ENCODE peak calls at places on chromosomes 16 and 17, in eight cellular contexts. C is frontal cortex, W is NCI-H510A, G is body of pancreas, P is neural crest cell, I is skeletal muscle cell, L is ureter, Z is small intestine. X is an unnamed sample.

GRCh38 chr17:75853410-75853809 is 1.7 kb downstream of the WBP2 start:
- DNase-seq in C (no peak), W (no peak), G (no peak), P (no peak), I (no peak), L (no peak), Z (no peak), X (no peak)

GRCh38 chr16:84841787-84842300 is 22.1 kb downstream of the CRISPLD2 start:
- DNase-seq in C (no peak), W (peak), G (peak), P (no peak), I (no peak), L (no peak), Z (peak), X (no peak)

GRCh38 chr17:62627219-62627903 is at the start of gene MRC2:
- DNase-seq in C (peak), W (peak), G (no peak), P (peak), I (peak), L (peak), Z (no peak), X (peak)

GRCh38 chr16:85015481-85016177 is 4.3 kb upstream of the ZDHHC7 start:
- DNase-seq in C (no peak), W (no peak), G (no peak), P (no peak), I (no peak), L (no peak), Z (no peak), X (no peak)

GRCh38 chr16:68479271-68479670 is 31.0 kb upstream of the SMPD3 start:
- DNase-seq in C (no peak), W (no peak), G (no peak), P (no peak), I (no peak), L (no peak), Z (no peak), X (no peak)

GRCh38 chr17:45451131-45451530 is 18.5 kb upstream of the ARHGAP27 start:
- DNase-seq in C (no peak), W (no peak), G (no peak), P (no peak), I (no peak), L (no peak), Z (no peak), X (no peak)

GRCh38 chr17:76394166-76394565 is 9.8 kb downstream of the SPHK1 start:
- DNase-seq in C (no peak), W (peak), G (no peak), P (no peak), I (no peak), L (no peak), Z (no peak), X (no peak)

GRCh38 chr17:2786176-2786881 is 9.9 kb upstream of the RAP1GAP2 start:
- DNase-seq in C (peak), W (peak), G (peak), P (peak), I (peak), L (peak), Z (peak), X (peak)

GRCh38 chr16:24844101-24845030 is 1.4 kb upstream of the SLC5A11 start:
- DNase-seq in C (no peak), W (no peak), G (no peak), P (no peak), I (no peak), L (peak), Z (peak), X (no peak)

GRCh38 chr16:11726008-11726407 is 16.6 kb downstream of the TXNDC11 start:
- DNase-seq in C (no peak), W (no peak), G (peak), P (no peak), I (no peak), L (no peak), Z (peak), X (no peak)

GRCh38 chr17:47949951-47950350 is 7.7 kb downstream of the PRR15L start:
- DNase-seq in C (no peak), W (no peak), G (peak), P (no peak), I (no peak), L (no peak), Z (peak), X (no peak)

GRCh38 chr16:81513204-81514040 is 68.8 kb downstream of the CMIP start:
- DNase-seq in C (peak), W (no peak), G (peak), P (no peak), I (no peak), L (no peak), Z (peak), X (no peak)

GRCh38 chr17:9271989-9272388 is 250.7 kb downstream of the NTN1 start:
- DNase-seq in C (peak), W (no peak), G (no peak), P (peak), I (no peak), L (no peak), Z (no peak), X (no peak)

GRCh38 chr16:87648236-87648635 is 45.9 kb downstream of the JPH3 start:
- DNase-seq in C (peak), W (no peak), G (no peak), P (no peak), I (no peak), L (no peak), Z (no peak), X (no peak)

GRCh38 chr17:81817758-81818147 is 13.8 kb downstream of the GCGR start:
- DNase-seq in C (no peak), W (no peak), G (no peak), P (no peak), I (no peak), L (no peak), Z (no peak), X (no peak)

GRCh38 chr16:85062728-85063336 is 35.2 kb downstream of the KIAA0513 start:
- DNase-seq in C (no peak), W (no peak), G (no peak), P (no peak), I (no peak), L (no peak), Z (no peak), X (no peak)

GRCh38 chr17:8857919-8858318 is 9.6 kb downstream of the PIK3R6 start:
- DNase-seq in C (no peak), W (no peak), G (no peak), P (no peak), I (peak), L (no peak), Z (peak), X (peak)

GRCh38 chr17:31308372-31308905 is 5.4 kb downstream of the EVI2B start:
- DNase-seq in C (no peak), W (no peak), G (no peak), P (no peak), I (no peak), L (no peak), Z (no peak), X (no peak)

GRCh38 chr17:81334419-81334896 is 39.4 kb upstream of the SLC38A10 start:
- DNase-seq in C (no peak), W (no peak), G (peak), P (no peak), I (no peak), L (no peak), Z (no peak), X (no peak)

GRCh38 chr16:31134625-31135534 is 647 bp downstream of the PRSS8 start:
- DNase-seq in C (no peak), W (no peak), G (peak), P (no peak), I (no peak), L (no peak), Z (peak), X (no peak)

GRCh38 chr17:33657181-33657580 is 364.1 kb upstream of the ASIC2 start:
- DNase-seq in C (no peak), W (no peak), G (no peak), P (peak), I (no peak), L (no peak), Z (no peak), X (no peak)

GRCh38 chr17:82267575-82268379 is 5.7 kb downstream of the CSNK1D start:
- DNase-seq in C (peak), W (no peak), G (peak), P (no peak), I (peak), L (peak), Z (peak), X (peak)

GRCh38 chr16:31331141-31331764 is 23.7 kb upstream of the ITGAX start:
- DNase-seq in C (no peak), W (no peak), G (no peak), P (no peak), I (no peak), L (no peak), Z (no peak), X (no peak)